ENCODE peak calls at places on chromosomes 7 and 10, in nine cellular contexts. P, M, L, S, X, V, E, I and C are unnamed samples.

GRCh38 chr7:93279541-93279940 is 47.4 kb downstream of the VPS50 start:
- DNase-seq in P (no peak), M (no peak), L (no peak), S (no peak), X (no peak), V (no peak), E (no peak), I (no peak), C (no peak)

GRCh38 chr7:125775319-125775718 is 845.7 kb upstream of the POT1 start:
- DNase-seq in P (no peak), M (no peak), L (no peak), S (no peak), X (no peak), V (no peak), E (no peak), I (no peak), C (no peak)

GRCh38 chr10:96858038-96858705 is 26.1 kb downstream of the LCOR start:
- DNase-seq in P (no peak), M (no peak), L (no peak), S (no peak), X (no peak), V (no peak), E (no peak), I (no peak), C (no peak)

GRCh38 chr7:158646766-158647474 is 57.7 kb downstream of the NCAPG2 start:
- DNase-seq in P (no peak), M (no peak), L (peak; percentile 17), S (no peak), X (peak; percentile 25), V (peak; percentile 39), E (no peak), I (no peak), C (peak; percentile 14)

GRCh38 chr10:86402283-86402931 is 35.8 kb upstream of the GRID1 start:
- DNase-seq in P (no peak), M (no peak), L (no peak), S (peak; percentile 31), X (peak; percentile 34), V (peak; percentile 20), E (no peak), I (no peak), C (no peak)

GRCh38 chr10:98045785-98046389 is 15.5 kb upstream of the CRTAC1 start:
- DNase-seq in P (no peak), M (no peak), L (peak; percentile 51), S (peak; percentile 27), X (peak; percentile 78), V (peak; percentile 52), E (peak; percentile 65), I (peak; percentile 50), C (peak; percentile 57)

GRCh38 chr7:139749545-139749944 is 28.3 kb downstream of the HIPK2 start:
- DNase-seq in P (no peak), M (no peak), L (no peak), S (no peak), X (no peak), V (no peak), E (no peak), I (no peak), C (no peak)

GRCh38 chr10:110040767-110041478 is 33.1 kb downstream of the ADD3 start:
- DNase-seq in P (no peak), M (no peak), L (no peak), S (no peak), X (no peak), V (no peak), E (no peak), I (no peak), C (no peak)

GRCh38 chr10:101001225-101002035 is 1.8 kb downstream of the LZTS2 start:
- DNase-seq in P (peak; percentile 81), M (peak; percentile 97), L (peak; percentile 81), S (peak; percentile 90), X (peak; percentile 92), V (no peak), E (peak; percentile 71), I (peak; percentile 93), C (peak; percentile 68)

GRCh38 chr10:106957825-106958581 is 206.5 kb downstream of the SORCS1 start:
- DNase-seq in P (no peak), M (no peak), L (no peak), S (no peak), X (no peak), V (peak; percentile 5), E (no peak), I (no peak), C (no peak)

GRCh38 chr10:101258179-101258885 is 29.1 kb upstream of the LBX1 start:
- DNase-seq in P (no peak), M (no peak), L (no peak), S (no peak), X (no peak), V (no peak), E (no peak), I (no peak), C (no peak)

GRCh38 chr10:118793545-118793944 is 38.8 kb upstream of the CACUL1 start:
- DNase-seq in P (peak; percentile 68), M (no peak), L (no peak), S (no peak), X (no peak), V (no peak), E (no peak), I (no peak), C (no peak)

GRCh38 chr7:55020481-55020871 is 1.7 kb downstream of the EGFR start:
- DNase-seq in P (peak; percentile 90), M (peak; percentile 91), L (peak; percentile 59), S (peak; percentile 74), X (no peak), V (no peak), E (no peak), I (no peak), C (peak; percentile 72)

GRCh38 chr7:133309333-133309732 is 56.5 kb downstream of the EXOC4 start:
- DNase-seq in P (no peak), M (no peak), L (no peak), S (no peak), X (no peak), V (no peak), E (no peak), I (no peak), C (no peak)
- H3K27ac ChIP-seq in P (no peak overlapping the region), M (no peak overlapping the region), L (no peak overlapping the region), S (no peak overlapping the region), X (no peak overlapping the region), V (no peak overlapping the region), E (no peak overlapping the region), I (no peak overlapping the region), C (no peak overlapping the region)

GRCh38 chr10:93599335-93599734 is 1.7 kb downstream of the RBP4 start:
- DNase-seq in P (no peak), M (no peak), L (no peak), S (no peak), X (no peak), V (no peak), E (no peak), I (no peak), C (no peak)
- H3K27me3 ChIP-seq in P (peaks cover 16% of the 10 kb centered on the region), M (peaks cover 14% of the 10 kb centered on the region), L (peaks cover 44% of the 10 kb centered on the region), S (peaks cover 15% of the 10 kb centered on the region), X (no peaks in the 10 kb centered on the region), V (no peaks in the 10 kb centered on the region), E (peaks cover 26% of the 10 kb centered on the region), I (peaks cover 35% of the 10 kb centered on the region), C (peaks cover 4% of the 10 kb centered on the region)

DNA sequence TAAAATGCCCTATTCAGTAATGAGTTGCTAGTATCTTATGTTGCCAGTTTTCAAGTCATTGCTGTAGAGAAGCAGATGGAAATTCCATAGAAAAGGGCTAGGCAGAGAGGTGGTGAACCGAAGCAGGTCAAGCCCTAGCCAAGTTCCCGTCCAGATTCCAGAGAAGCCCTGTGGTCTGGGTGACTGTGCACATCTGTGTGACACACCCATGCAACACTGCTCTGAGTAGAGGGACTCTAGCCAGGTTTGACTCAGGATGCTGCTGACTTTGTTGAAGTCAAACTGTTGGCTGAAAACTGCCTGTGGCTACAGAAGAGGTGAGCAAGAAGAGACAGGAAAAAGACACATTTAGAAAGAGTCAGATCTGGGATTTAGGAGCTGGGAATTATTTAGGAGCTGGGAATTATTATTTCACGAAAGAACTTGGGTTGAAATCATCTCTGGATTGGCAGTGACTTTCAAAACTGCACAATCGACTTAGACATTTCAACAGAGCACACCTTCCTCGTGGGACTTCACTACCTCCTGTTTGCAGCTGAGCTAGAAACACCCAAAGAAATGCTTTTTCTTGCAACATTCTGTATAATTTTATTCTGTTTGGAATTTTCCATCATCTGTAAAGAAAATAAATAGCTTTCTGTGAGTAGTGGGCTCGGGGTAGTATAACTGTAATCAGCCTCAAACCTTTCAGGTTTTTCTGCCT is 149.1 kb upstream of the PRKCQ start:
- DNase-seq in P (no peak), M (no peak), L (no peak), S (no peak), X (no peak), V (no peak), E (no peak), I (no peak), C (no peak)
- TF ChIP-seq POLR2A in P (no peak), M (no peak), L (no peak), S (no peak), X (no peak), V (no peak), E (no peak), I (no peak), C (no peak)

GRCh38 chr10:67017218-67017617 is 91.4 kb downstream of the LRRTM3 start:
- DNase-seq in P (no peak), M (no peak), L (no peak), S (no peak), X (no peak), V (no peak), E (no peak), I (no peak), C (no peak)
- H3K27ac ChIP-seq in P (no peak overlapping the region), M (no peak overlapping the region), L (no peak overlapping the region), S (no peak overlapping the region), X (no peak overlapping the region), V (no peak overlapping the region), E (no peak overlapping the region), I (no peak overlapping the region), C (no peak overlapping the region)

DNA sequence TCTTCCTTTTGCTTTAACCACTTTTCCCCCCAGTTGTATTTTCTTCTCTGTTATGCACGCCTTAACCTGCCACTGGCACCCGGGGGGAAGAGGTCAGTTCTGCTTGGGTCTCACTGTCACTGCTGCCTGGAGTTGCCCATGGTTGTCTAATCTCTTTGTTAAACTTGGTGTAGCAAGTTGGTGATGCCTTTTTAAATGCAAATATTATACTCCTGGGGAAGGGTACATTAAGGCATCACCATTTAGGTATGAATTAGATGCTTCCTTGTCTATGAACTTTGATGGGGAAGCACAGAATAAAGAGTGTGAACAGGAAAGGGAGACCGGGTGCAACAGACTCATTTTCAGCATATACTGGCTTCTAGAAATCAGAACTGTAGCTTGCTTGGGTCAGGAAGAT is 9.1 kb upstream of the SORCS3 start:
- DNase-seq in P (no peak), M (peak; percentile 64), L (no peak), S (no peak), X (no peak), V (no peak), E (no peak), I (no peak), C (no peak)
- H3K27me3 ChIP-seq in P (peaks cover 15% of the 10 kb centered on the region), M (no peaks in the 10 kb centered on the region), L (peaks cover 2% of the 10 kb centered on the region), S (no peaks in the 10 kb centered on the region), X (no peaks in the 10 kb centered on the region), V (peaks cover 14% of the 10 kb centered on the region), E (peaks cover 11% of the 10 kb centered on the region), I (no peaks in the 10 kb centered on the region), C (no peaks in the 10 kb centered on the region)

DNA sequence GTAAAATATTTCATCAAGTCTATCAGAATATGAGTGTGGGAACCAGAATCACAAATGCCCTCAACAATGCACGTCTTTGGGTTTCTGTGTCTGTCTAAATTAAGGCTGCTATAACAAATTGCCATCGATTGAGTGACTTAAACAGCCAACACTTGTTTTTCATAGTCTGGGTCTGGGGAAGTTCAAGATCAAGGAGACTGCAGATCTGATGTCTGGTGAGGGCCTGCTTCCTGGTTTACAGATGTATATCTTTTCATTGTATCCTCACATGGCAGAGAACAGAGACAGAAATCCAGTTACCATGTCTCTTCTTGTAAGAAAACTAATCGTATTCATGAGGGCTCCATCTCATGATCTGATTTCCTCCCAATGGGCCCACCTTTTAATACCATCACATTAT is 52.1 kb downstream of the THSD7A start:
- DNase-seq in P (no peak), M (no peak), L (no peak), S (no peak), X (no peak), V (no peak), E (no peak), I (no peak), C (no peak)
- TF ChIP-seq POLR2A in P (no peak), M (no peak), L (no peak), S (no peak), X (no peak), V (no peak), E (no peak), I (no peak), C (no peak)